ENCODE peak calls at places on chromosomes 13 and 19, in eight cellular contexts. P, F, K, Y, M, J, S and U are unnamed samples.

GRCh38 chr19:54612428-54612827 is 17.9 kb upstream of the LILRB1 start:
- DNase-seq in J (no peak), P (no peak), Y (no peak), K (no peak), M (no peak), S (no peak), F (no peak), U (no peak)

GRCh38 chr19:34904846-34905527 is 21.7 kb upstream of the ZNF30 start:
- DNase-seq in F (no peak), K (peak), S (no peak), J (no peak), P (no peak), M (no peak), Y (no peak), U (peak)

GRCh38 chr19:29771708-29772415 is 39.9 kb upstream of the CCNE1 start:
- DNase-seq in Y (peak), M (no peak), F (peak), K (peak), S (peak), P (peak), J (peak), U (peak)

GRCh38 chr13:34748078-34748477 is 194.0 kb upstream of the NBEA start:
- DNase-seq in S (peak), Y (no peak), M (no peak), K (no peak), P (no peak), F (no peak), J (peak), U (no peak)

GRCh38 chr13:86725105-86725504 is 925.9 kb upstream of the SLITRK6 start:
- DNase-seq in S (peak), P (no peak), J (no peak), K (no peak), Y (no peak), F (no peak), M (no peak), U (peak)

GRCh38 chr13:60759499-60759898 is 362.5 kb downstream of the TDRD3 start:
- DNase-seq in P (peak), M (no peak), K (peak), Y (no peak), S (no peak), J (peak), F (peak), U (no peak)

GRCh38 chr13:99984134-99984462 is 2.5 kb downstream of the ZIC2 start:
- DNase-seq in F (no peak), Y (no peak), K (peak), S (no peak), M (no peak), P (no peak), J (no peak), U (no peak)

GRCh38 chr13:34076319-34076718 is 258.4 kb downstream of the RFC3 start:
- DNase-seq in J (peak), P (peak), S (no peak), M (no peak), Y (no peak), K (no peak), F (no peak), U (no peak)

GRCh38 chr19:46454244-46454643 is 17.1 kb downstream of the PNMA8A start:
- DNase-seq in K (no peak), P (no peak), J (no peak), S (no peak), F (no peak), Y (no peak), M (no peak), U (no peak)

GRCh38 chr19:13692096-13692495 is 72.2 kb upstream of the MRI1 start:
- DNase-seq in Y (no peak), J (peak), M (no peak), K (no peak), S (peak), P (peak), F (no peak), U (no peak)

GRCh38 chr13:22232186-22232585 is 561.3 kb downstream of the FGF9 start:
- DNase-seq in K (no peak), F (no peak), Y (no peak), M (no peak), S (no peak), P (no peak), J (no peak), U (no peak)

GRCh38 chr19:35438527-35438926 is 9.5 kb upstream of the FFAR2 start:
- DNase-seq in S (no peak), J (no peak), M (no peak), F (no peak), K (peak), P (no peak), Y (no peak), U (no peak)

GRCh38 chr19:8148410-8149231 is 771 bp downstream of the FBN3 start:
- DNase-seq in M (no peak), F (no peak), K (peak), Y (no peak), P (no peak), S (no peak), J (no peak), U (peak)

GRCh38 chr19:5772416-5772815 is 12.1 kb downstream of the PRR22 start:
- DNase-seq in M (no peak), J (no peak), S (no peak), K (no peak), P (no peak), Y (no peak), F (no peak), U (no peak)

GRCh38 chr19:34350161-34350561 is 14.8 kb upstream of the GPI start:
- DNase-seq in J (no peak), F (no peak), Y (no peak), P (no peak), M (no peak), K (no peak), S (no peak), U (no peak)

GRCh38 chr19:32339988-32340874 is 5.2 kb upstream of the ZNF507 start:
- DNase-seq in P (no peak), J (peak), Y (peak), S (peak), F (peak), K (peak), M (peak), U (peak)

GRCh38 chr19:52010674-52011073 is 2.7 kb upstream of the ZNF615 start:
- DNase-seq in K (no peak), F (no peak), Y (no peak), M (no peak), J (no peak), P (no peak), S (no peak), U (no peak)

GRCh38 chr13:32639502-32640105 is 53.4 kb downstream of the PDS5B start:
- DNase-seq in K (peak), M (no peak), Y (peak), F (peak), P (peak), J (peak), S (peak), U (peak)

GRCh38 chr13:97391201-97391600 is 42.8 kb upstream of the RAP2A start:
- DNase-seq in K (no peak), M (no peak), P (no peak), Y (no peak), S (no peak), J (no peak), F (no peak), U (no peak)

GRCh38 chr13:56356690-56357089 is 784.0 kb upstream of the PRR20A start:
- DNase-seq in S (no peak), K (no peak), Y (no peak), F (no peak), J (no peak), M (no peak), P (no peak), U (no peak)

GRCh38 chr19:45798995-45799517 is 6.4 kb upstream of the DMWD start:
- DNase-seq in Y (peak), F (peak), M (peak), P (peak), J (peak), S (peak), K (peak), U (peak)

GRCh38 chr13:109331898-109332297 is 454.5 kb downstream of the IRS2 start:
- DNase-seq in Y (no peak), M (no peak), S (peak), K (no peak), J (peak), F (no peak), P (peak), U (no peak)

DNA sequence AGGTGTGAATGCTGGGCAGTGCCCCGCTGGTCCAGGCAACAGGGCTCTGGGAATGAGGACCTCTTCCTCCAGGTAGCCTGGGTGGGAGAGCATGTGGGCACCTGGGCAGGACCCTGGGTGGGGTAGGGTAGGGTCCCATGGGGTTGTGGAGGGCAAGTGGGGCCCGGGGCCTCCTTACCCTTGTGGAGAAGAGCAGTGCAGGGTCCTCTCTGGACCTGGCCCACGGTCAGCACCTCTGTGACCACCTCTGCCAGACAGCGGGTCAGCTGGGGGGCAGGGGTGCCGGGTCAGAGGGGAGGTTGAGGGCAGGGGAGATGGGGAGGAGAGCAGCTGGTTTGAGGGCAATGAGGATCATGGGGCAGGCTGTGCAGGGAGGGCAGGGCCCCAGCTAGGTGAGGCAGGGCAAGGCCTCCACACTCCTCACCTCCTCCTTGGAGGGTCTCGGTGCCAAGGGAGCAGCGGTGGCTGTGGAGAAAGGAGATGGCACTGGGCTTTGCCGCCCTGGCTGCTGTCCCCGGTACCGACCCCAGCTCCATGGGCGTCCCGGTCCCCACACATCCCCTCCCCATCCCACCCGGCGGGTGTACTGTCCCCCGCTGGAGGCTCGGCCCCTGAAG is 490 bp downstream of the CCER2 start:
- DNase-seq in Y (no peak), P (no peak), J (no peak), S (no peak), F (no peak), K (no peak), M (no peak), U (no peak)
- TF ChIP-seq CTCF in Y (no peak), P (no peak), J (no peak), S (no peak), F (no peak), K (no peak), M (no peak), U (no peak)

DNA sequence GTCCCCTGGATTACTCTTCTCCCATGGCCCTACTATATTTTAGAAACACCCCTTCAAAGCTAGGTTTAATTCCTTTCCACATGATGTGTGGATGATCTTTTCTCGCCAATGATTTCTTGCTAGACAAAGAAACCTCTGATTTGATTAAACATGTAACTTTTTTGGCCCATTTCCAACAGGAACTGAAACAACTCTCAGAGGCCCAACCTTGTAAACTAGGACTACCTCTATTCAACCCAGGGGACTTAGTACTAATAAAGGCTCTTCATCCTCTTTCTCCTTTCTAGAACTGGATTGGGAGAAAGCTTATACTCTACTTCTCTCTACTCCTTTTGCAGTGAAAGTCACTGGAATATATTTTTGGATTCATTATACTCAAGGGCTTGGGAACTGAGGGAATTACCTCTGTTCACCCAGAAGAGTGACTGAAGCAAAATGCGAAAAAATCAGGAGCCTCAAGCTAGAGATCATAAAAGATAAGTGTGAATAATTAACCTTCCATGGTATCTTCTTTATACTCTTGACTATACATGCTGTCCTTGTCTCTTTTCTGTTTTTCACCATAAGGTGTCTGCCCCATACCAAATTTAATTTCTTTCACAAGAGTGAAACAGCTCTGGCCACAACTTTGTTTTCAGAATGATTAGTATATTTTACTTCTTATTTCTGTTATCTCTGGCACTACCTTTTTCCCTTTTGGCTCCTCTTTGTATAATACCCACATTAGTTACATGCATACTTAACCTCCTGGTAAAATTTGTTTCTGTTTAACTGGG is 977.6 kb downstream of the SLITRK5 start:
- DNase-seq in F (no peak), J (no peak), M (no peak), K (no peak), P (no peak), S (no peak), Y (no peak), U (no peak)
- TF ChIP-seq CTCF in F (no peak), J (no peak), M (no peak), K (no peak), P (no peak), S (no peak), Y (no peak), U (no peak)

GRCh38 chr19:40312533-40312932 is 27.4 kb upstream of the AKT2 start:
- DNase-seq in Y (no peak), J (no peak), M (no peak), K (no peak), P (no peak), S (no peak), F (no peak), U (no peak)
- TF ChIP-seq CTCF in Y (no peak), J (no peak), M (no peak), K (no peak), P (peak), S (no peak), F (no peak), U (no peak)

GRCh38 chr19:56217039-56217949 is 15.2 kb downstream of the ZSCAN5C start:
- DNase-seq in P (peak), K (no peak), M (no peak), J (peak), F (no peak), S (peak), Y (no peak), U (peak)

DNA sequence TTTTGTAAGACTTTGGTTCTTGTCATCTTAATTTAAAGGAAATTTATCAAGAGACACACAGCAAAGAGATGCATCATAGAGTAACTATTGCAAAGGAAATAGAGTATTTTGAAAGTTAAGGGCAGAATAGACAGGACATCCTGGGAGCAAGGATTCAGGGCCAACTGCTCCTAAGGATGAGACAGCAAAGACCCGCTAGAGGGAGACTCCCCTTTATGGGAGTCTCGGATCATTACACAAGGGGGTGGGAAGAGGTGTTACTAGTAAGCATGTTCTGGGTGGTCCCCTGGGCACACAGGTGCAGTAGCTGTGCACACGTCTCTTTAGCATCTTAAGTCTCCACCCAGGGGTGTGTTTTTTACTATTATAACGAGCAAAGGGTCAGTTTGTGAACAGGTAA is 9.6 kb downstream of the ZSCAN5C start:
- DNase-seq in F (no peak), S (no peak), M (no peak), P (no peak), J (no peak), Y (no peak), K (no peak), U (no peak)
- TF ChIP-seq CTCF in F (no peak), S (no peak), M (no peak), P (no peak), J (no peak), Y (no peak), K (no peak), U (no peak)

DNA sequence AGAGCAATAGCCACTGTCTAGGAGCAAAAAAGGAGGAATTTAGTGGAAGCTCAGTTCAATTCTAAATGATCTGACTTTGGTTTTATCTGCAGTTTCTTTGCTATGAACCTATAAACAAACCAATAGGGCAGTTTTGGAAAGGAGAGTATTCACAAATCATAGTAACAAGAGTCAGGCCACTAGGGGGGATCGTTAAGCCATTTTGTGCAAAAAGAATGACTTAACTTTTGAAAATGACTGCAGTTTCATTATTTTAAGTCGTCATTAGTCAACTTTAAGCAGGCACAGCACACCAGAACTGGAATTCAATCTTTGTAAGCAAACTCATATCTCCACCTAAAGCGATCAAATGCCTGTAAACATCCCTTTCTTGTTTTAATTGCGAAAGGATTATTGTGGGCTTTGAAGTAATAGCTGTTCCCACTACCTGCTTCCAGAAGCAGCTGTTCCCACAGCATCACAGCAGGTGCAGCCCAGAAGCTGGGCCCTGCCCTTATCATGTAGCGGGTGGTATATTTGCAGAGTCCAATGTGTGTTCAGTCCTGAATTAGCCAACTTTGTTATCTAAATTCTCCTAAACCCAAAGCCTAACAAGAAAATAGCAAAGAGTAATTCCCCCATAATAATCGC is 51.5 kb downstream of the SOX21 start:
- DNase-seq in K (no peak), P (no peak), J (peak), S (peak), Y (peak), M (no peak), F (no peak), U (no peak)
- TF ChIP-seq CTCF in K (peak), P (peak), J (peak), S (peak), Y (peak), M (no peak), F (no peak), U (no peak)

GRCh38 chr13:45464141-45464686 is 525 bp upstream of the COG3 start:
- DNase-seq in S (no peak), P (no peak), J (no peak), M (peak), K (no peak), F (no peak), Y (no peak), U (no peak)
- TF ChIP-seq CTCF in S (no peak), P (no peak), J (peak), M (no peak), K (no peak), F (no peak), Y (no peak), U (peak)

DNA sequence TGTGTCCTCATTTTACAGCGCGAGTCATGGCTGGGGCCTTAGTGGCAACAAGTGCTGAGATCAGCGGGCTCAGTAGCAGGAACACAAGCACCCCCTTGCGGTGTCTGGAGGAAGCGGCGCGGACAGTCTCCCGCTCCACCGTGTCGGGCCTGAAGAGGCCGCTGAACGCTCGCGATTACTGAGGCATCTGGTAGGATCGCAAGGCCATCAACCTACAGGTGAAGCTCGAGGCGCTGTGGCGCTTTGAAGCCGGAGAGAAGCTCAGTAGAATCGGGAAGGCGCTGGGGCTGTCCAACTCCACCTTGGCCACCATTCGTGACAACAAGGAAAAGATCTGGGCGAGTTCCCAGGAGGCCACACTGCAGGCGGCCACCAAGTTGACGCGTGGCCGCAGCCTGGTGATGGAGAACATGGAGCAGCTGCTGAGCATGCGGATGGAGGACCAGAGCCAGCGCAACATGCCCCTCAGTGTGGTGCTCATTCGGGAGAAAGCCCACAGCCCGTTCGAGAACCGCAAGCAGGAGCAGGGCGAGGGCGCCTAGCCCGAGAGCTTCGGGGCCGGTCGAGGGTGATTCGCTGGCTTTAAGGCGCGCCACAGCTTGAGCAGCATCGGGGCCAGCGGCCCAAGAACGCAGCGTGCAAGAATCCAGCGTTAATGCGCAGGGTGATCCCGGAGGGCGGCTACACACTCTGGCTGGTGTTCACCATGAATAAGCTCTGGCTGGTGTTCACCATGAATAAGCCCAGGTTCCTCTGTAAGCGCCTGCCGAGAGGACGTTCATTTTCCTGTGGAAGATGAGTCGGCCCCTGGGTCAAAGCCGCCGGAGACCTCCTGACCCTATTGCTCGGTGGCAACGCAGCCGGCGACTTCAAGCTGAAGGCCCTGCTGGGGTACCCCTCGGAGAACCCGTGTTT is 8.3 kb upstream of the MZF1 start:
- DNase-seq in F (peak), K (peak), Y (peak), J (peak), M (peak), S (peak), P (peak), U (peak)
- TF ChIP-seq CTCF in F (no peak), K (peak), Y (peak), J (peak), M (peak), S (peak), P (peak), U (peak)

GRCh38 chr13:85651440-85651839 is 147.8 kb downstream of the SLITRK6 start:
- DNase-seq in F (no peak), K (no peak), J (no peak), M (no peak), Y (no peak), S (no peak), P (peak), U (no peak)

GRCh38 chr13:85655040-85655439 is 144.2 kb downstream of the SLITRK6 start:
- DNase-seq in K (no peak), F (no peak), M (no peak), S (no peak), Y (no peak), J (no peak), P (no peak), U (no peak)

GRCh38 chr13:85652536-85652935 is 146.7 kb downstream of the SLITRK6 start:
- DNase-seq in K (no peak), P (no peak), S (no peak), Y (no peak), F (no peak), M (no peak), J (no peak), U (no peak)

GRCh38 chr13:85653681-85654080 is 145.5 kb downstream of the SLITRK6 start:
- DNase-seq in M (no peak), K (no peak), S (no peak), P (no peak), F (no peak), J (no peak), Y (no peak), U (no peak)

GRCh38 chr13:85654227-85654626 is 145.0 kb downstream of the SLITRK6 start:
- DNase-seq in J (no peak), K (no peak), F (no peak), M (no peak), S (no peak), P (no peak), Y (no peak), U (no peak)
- TF ChIP-seq CTCF in J (no peak), K (no peak), F (no peak), M (no peak), S (no peak), P (no peak), Y (no peak), U (no peak)